ENCODE peak calls at places on chromosomes 2 and 18, in ten cellular contexts. G is GM13977, Z is kidney, M is epithelial cell of esophagus, L is lung, W is body of pancreas, J is WTC11, O is breast epithelium, H is astrocyte, T is foreskin fibroblast. Y is an unnamed sample.

GRCh38 chr2:241561811-241562210 is 3.3 kb downstream of the BOK start:
- DNase-seq in J (no peak), L (peak; percentile 79), O (peak; percentile 83), Z (peak; percentile 96), G (no peak), W (peak; percentile 57), M (peak; percentile 88), H (peak; percentile 66), T (peak; percentile 64), Y (no peak)

GRCh38 chr18:75088021-75088506 is 120.9 kb downstream of the PTGR3 start:
- DNase-seq in Z (no peak), W (no peak), O (no peak), H (no peak), T (no peak), L (no peak), J (no peak), G (no peak), M (no peak), Y (no peak)

GRCh38 chr2:12240216-12240615 is 476.5 kb upstream of the TRIB2 start:
- DNase-seq in T (no peak), M (no peak), H (no peak), G (no peak), J (no peak), Z (no peak), L (no peak), O (no peak), W (no peak), Y (no peak)

GRCh38 chr2:174158003-174158402 is 90.3 kb downstream of the OLA1 start:
- DNase-seq in M (peak; percentile 63), Z (no peak), H (no peak), G (peak; percentile 44), T (no peak), W (peak; percentile 42), J (peak; percentile 69), L (no peak), O (no peak), Y (peak; percentile 38)

GRCh38 chr2:174014699-174015070 is 49.5 kb upstream of the SP3 start:
- DNase-seq in H (no peak), T (no peak), O (no peak), L (no peak), Z (no peak), G (no peak), M (no peak), J (no peak), W (no peak), Y (no peak)

GRCh38 chr18:44742126-44742525 is 61.4 kb downstream of the SETBP1 start:
- DNase-seq in W (no peak), Z (no peak), L (no peak), J (no peak), M (no peak), O (no peak), T (no peak), G (no peak), H (no peak), Y (no peak)

GRCh38 chr2:235160281-235160805 is 208.5 kb downstream of the SH3BP4 start:
- DNase-seq in H (no peak), W (no peak), J (no peak), G (no peak), L (no peak), T (no peak), O (no peak), Z (no peak), M (no peak), Y (no peak)

GRCh38 chr18:50218432-50219197 is 23.7 kb upstream of the MYO5B start:
- DNase-seq in T (no peak), J (peak; percentile 32), H (peak; percentile 10), G (peak; percentile 44), L (no peak), W (peak; percentile 63), Z (no peak), O (no peak), M (peak; percentile 63), Y (peak; percentile 59)

GRCh38 chr2:239600194-239600593 is 199.4 kb upstream of the HDAC4 start:
- DNase-seq in G (no peak), H (no peak), J (no peak), W (no peak), O (no peak), T (no peak), L (no peak), M (no peak), Z (peak; percentile 42), Y (no peak)

GRCh38 chr2:134668821-134669220 is 50.0 kb downstream of the TMEM163 start:
- DNase-seq in T (no peak), O (peak; percentile 24), G (no peak), W (peak; percentile 34), Z (no peak), J (no peak), H (peak; percentile 75), M (no peak), L (peak; percentile 52), Y (peak; percentile 34)

GRCh38 chr2:133674433-133675331 is 106.4 kb upstream of the NCKAP5 start:
- DNase-seq in L (peak; percentile 67), M (peak; percentile 58), W (peak; percentile 53), T (peak; percentile 82), H (peak; percentile 87), Z (peak; percentile 59), G (no peak), J (peak; percentile 30), O (peak; percentile 54), Y (no peak)

GRCh38 chr18:36456622-36457021 is 159.1 kb downstream of the FHOD3 start:
- DNase-seq in M (peak; percentile 44), L (no peak), H (no peak), G (no peak), O (no peak), T (no peak), Z (no peak), J (no peak), W (no peak), Y (no peak)

GRCh38 chr2:240325654-240326031 is 109.8 kb upstream of the GPC1 start:
- DNase-seq in H (no peak), T (no peak), M (no peak), G (no peak), W (peak; percentile 64), L (no peak), Z (peak; percentile 90), O (no peak), J (no peak), Y (no peak)

GRCh38 chr2:230762317-230762896 is 49.8 kb downstream of the CAB39 start:
- DNase-seq in W (no peak), L (no peak), M (peak; percentile 34), T (no peak), J (peak; percentile 54), O (no peak), Z (no peak), H (no peak), G (no peak), Y (peak; percentile 33)

GRCh38 chr2:230828272-230828961 is 36.3 kb upstream of the ITM2C start:
- DNase-seq in J (peak; percentile 23), T (no peak), G (peak; percentile 67), L (no peak), M (no peak), W (no peak), Z (no peak), H (no peak), O (no peak), Y (peak; percentile 69)

GRCh38 chr2:12965540-12966269 is 249.0 kb downstream of the TRIB2 start:
- DNase-seq in Z (no peak), J (no peak), L (no peak), G (no peak), H (peak; percentile 76), M (peak; percentile 72), O (no peak), W (no peak), T (peak; percentile 62), Y (no peak)

GRCh38 chr18:41038071-41038470 is 917.0 kb upstream of the PIK3C3 start:
- DNase-seq in L (no peak), G (no peak), T (no peak), W (no peak), Z (no peak), J (no peak), O (no peak), H (no peak), M (peak; percentile 10), Y (no peak)

GRCh38 chr18:77102246-77103040 is 30.1 kb downstream of the MBP start:
- DNase-seq in M (peak; percentile 53), O (no peak), H (peak; percentile 91), G (peak; percentile 87), W (no peak), Z (no peak), J (no peak), T (peak; percentile 79), L (no peak), Y (peak; percentile 80)

GRCh38 chr18:47594621-47595086 is 335.8 kb downstream of the SMAD2 start:
- DNase-seq in H (no peak), M (no peak), T (no peak), J (no peak), Z (no peak), G (no peak), W (no peak), O (no peak), L (no peak), Y (no peak)
- TF ChIP-seq CTCF in H (no peak), M (no peak), T (no peak), J (no peak), Z (no peak), G (no peak), W (no peak), O (no peak), L (no peak), Y (no peak)

GRCh38 chr2:34567128-34567527 is 968.0 kb upstream of the FAM98A start:
- DNase-seq in W (no peak), O (no peak), L (no peak), Z (no peak), J (no peak), T (no peak), G (no peak), M (peak; percentile 39), H (no peak), Y (no peak)

GRCh38 chr2:34570266-34570872 is 971.3 kb upstream of the FAM98A start:
- DNase-seq in O (no peak), H (no peak), M (peak; percentile 80), J (peak; percentile 23), Z (no peak), T (no peak), G (no peak), L (no peak), W (peak; percentile 74), Y (no peak)
- TF ChIP-seq CTCF in O (no peak), H (no peak), M (peak; percentile 80), J (no peak), Z (peak; percentile 53), T (no peak), G (peak; percentile 46), L (no peak), W (peak; percentile 90), Y (peak; percentile 38)

DNA sequence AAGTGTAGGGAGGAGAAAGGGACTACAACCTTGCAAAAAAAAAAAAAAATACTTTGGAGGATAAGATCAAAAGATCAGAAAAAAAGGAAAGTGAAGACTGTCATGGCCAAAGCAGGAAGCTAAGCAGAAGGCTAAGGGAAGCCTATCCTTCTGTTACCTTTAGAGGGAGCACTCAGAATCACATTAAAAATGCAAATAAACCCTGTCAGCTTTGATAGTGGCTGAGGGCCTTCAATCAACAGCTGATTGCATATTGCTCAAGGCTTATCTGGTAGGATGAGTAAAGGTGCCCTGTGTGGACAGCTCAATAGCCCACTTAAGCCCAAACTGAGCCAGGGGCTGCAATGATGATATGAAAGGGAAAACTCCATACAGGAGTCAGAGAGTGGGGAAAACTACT is 1021.2 kb downstream of the LRP1B start:
- DNase-seq in M (peak; percentile 12), O (no peak), W (no peak), Z (no peak), L (no peak), H (no peak), G (no peak), T (no peak), J (no peak), Y (no peak)
- TF ChIP-seq CTCF in M (peak; percentile 45), O (no peak), W (no peak), Z (no peak), L (no peak), H (no peak), G (peak; percentile 5), T (peak; percentile 10), J (no peak), Y (peak; percentile 9)

GRCh38 chr2:31168291-31168690 is 30.1 kb upstream of the GALNT14 start:
- DNase-seq in W (no peak), Z (no peak), G (no peak), M (peak; percentile 14), H (no peak), J (no peak), T (peak; percentile 21), O (no peak), L (no peak), Y (no peak)
- TF ChIP-seq CTCF in W (no peak), Z (no peak), G (no peak), M (no peak), H (no peak), J (no peak), T (no peak), O (no peak), L (no peak), Y (no peak)